ENCODE peak calls at places on chromosomes 4 and X, in five cellular contexts. J is psoas muscle, L is BE2C, K is aorta, R is upper lobe of left lung. U is an unnamed sample. For H3K9me3 and H3K4me1, the result is how much of the 10 kb centered on the place peaks cover.

GRCh38 chr4:185783574-185783973 is 28.4 kb downstream of the SORBS2 start:
- DNase-seq in J (no peak), L (no peak), K (no peak), R (no peak), U (no peak)

GRCh38 chrX:115591856-115592842 is 31.2 kb downstream of the PLS3 start:
- DNase-seq in J (no peak), L (no peak), K (no peak), R (no peak), U (no peak)

GRCh38 chrX:119669424-119670037 is 23.4 kb downstream of the SEPTIN6 start:
- DNase-seq in J (no peak), L (peak), K (no peak), R (no peak), U (no peak)

GRCh38 chr4:94758700-94759399 is 1.1 kb downstream of the BMPR1B start:
- DNase-seq in J (no peak), L (peak), K (no peak), R (no peak), U (no peak)

GRCh38 chrX:11953615-11954014 is 184.7 kb upstream of the FRMPD4 start:
- DNase-seq in J (no peak), L (no peak), K (no peak), R (no peak), U (no peak)

GRCh38 chr4:17817027-17817426 is 6.2 kb downstream of the NCAPG start:
- DNase-seq in J (no peak), L (no peak), K (no peak), R (no peak), U (no peak)

GRCh38 chrX:81263067-81263466 is 61.2 kb downstream of the SH3BGRL start:
- DNase-seq in J (no peak), L (no peak), K (no peak), R (no peak), U (no peak)

GRCh38 chr4:106273831-106274230 is 42.2 kb downstream of the TBCK start:
- DNase-seq in J (no peak), L (no peak), K (no peak), R (no peak), U (no peak)

GRCh38 chrX:103585421-103586313 is at the start of gene TCEAL4:
- DNase-seq in J (peak), L (peak), K (peak), R (peak), U (peak)

GRCh38 chrX:131752493-131753198 is 208.8 kb downstream of the OR13H1 start:
- DNase-seq in J (peak), L (no peak), K (peak), R (peak), U (peak)

GRCh38 chr4:81919238-81919637 is 447.5 kb upstream of the RASGEF1B start:
- DNase-seq in J (no peak), L (no peak), K (no peak), R (no peak), U (no peak)

GRCh38 chr4:176792348-176793059 is at the start of gene VEGFC:
- DNase-seq in J (peak), L (peak), K (peak), R (peak), U (peak)

GRCh38 chr4:151674804-151675290 is 86.0 kb downstream of the GATB start:
- DNase-seq in J (no peak), L (peak), K (peak), R (peak), U (no peak)

GRCh38 chr4:169379688-169380087 is 108.9 kb upstream of the SH3RF1 start:
- DNase-seq in J (no peak), L (no peak), K (no peak), R (no peak), U (no peak)

GRCh38 chr4:48129307-48130014 is 4.6 kb downstream of the TXK start:
- DNase-seq in J (peak), L (no peak), K (peak), R (no peak), U (no peak)

GRCh38 chr4:87543835-87544461 is 14.8 kb upstream of the SPARCL1 start:
- DNase-seq in J (no peak), L (peak), K (no peak), R (no peak), U (no peak)

GRCh38 chr4:148397006-148397673 is 45.1 kb downstream of the NR3C2 start:
- DNase-seq in J (no peak), L (no peak), K (no peak), R (no peak), U (no peak)

GRCh38 chrX:12118134-12118533 is 20.1 kb upstream of the FRMPD4 start:
- DNase-seq in J (no peak), L (no peak), K (no peak), R (no peak), U (no peak)

GRCh38 chr4:123363729-123364128 is 32.9 kb upstream of the SPRY1 start:
- DNase-seq in J (no peak), L (no peak), K (no peak), R (no peak), U (no peak)

GRCh38 chrX:115561605-115562491 is 874 bp downstream of the PLS3 start:
- DNase-seq in J (peak), L (peak), K (peak), R (peak), U (peak)

GRCh38 chrX:148556498-148556897 is 56.1 kb downstream of the AFF2 start:
- DNase-seq in J (no peak), L (no peak), K (no peak), R (no peak), U (no peak)
- H3K9me3 ChIP-seq in J (under half), L (under half), K (under half), R (under half), U (under half)

GRCh38 chr4:69057620-69058409 is 38.5 kb upstream of the UGT2B7 start:
- DNase-seq in J (no peak), L (no peak), K (no peak), R (no peak), U (no peak)
- H3K4me1 ChIP-seq in J (under half), L (under half), K (under half), R (under half), U (under half)

GRCh38 chrX:45771560-45772340 is 571.1 kb upstream of the DIPK2B start:
- DNase-seq in J (no peak), L (no peak), K (peak), R (peak), U (no peak)
- H3K4me3 ChIP-seq in J (peak), L (no peak), K (no peak), R (peak), U (peak)

GRCh38 chr4:92253550-92253949 is 50.2 kb upstream of the GRID2 start:
- DNase-seq in J (no peak), L (no peak), K (no peak), R (no peak), U (no peak)

GRCh38 chr4:92254767-92255442 is 48.9 kb upstream of the GRID2 start:
- DNase-seq in J (no peak), L (no peak), K (no peak), R (no peak), U (no peak)

GRCh38 chr4:92257931-92258857 is 45.6 kb upstream of the GRID2 start:
- DNase-seq in J (no peak), L (no peak), K (no peak), R (no peak), U (no peak)

GRCh38 chr4:92253986-92254671 is 49.6 kb upstream of the GRID2 start:
- DNase-seq in J (no peak), L (no peak), K (no peak), R (no peak), U (no peak)

DNA sequence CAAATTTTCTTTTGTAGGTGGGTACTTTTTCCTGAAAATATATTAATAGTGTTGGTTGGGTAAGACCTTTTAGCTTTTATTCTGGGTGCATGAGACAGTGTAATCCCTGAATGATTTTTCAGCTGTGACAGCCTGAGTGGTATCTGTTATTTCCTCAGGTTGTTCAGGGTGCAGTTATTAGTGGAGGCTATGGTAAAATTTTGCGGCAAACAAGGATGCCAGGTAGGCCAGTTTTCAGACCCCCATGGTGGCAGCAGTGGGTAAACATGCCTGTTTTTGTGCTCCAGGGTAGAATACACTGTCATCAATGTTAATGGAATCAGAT is 47.9 kb upstream of the GRID2 start:
- DNase-seq in J (no peak), L (no peak), K (no peak), R (no peak), U (no peak)
- H3K9me3 ChIP-seq in J (under half), L (under half), K (under half), R (under half), U (under half)

GRCh38 chrX:1596676-1597344 is 5.4 kb downstream of the AKAP17A start:
- DNase-seq in J (no peak), L (no peak), K (peak), R (no peak), U (no peak)

GRCh38 chrX:1598021-1598875 is 6.8 kb downstream of the AKAP17A start:
- DNase-seq in J (no peak), L (no peak), K (peak), R (no peak), U (no peak)

GRCh38 chrX:1593286-1594271 is 2.2 kb downstream of the AKAP17A start:
- DNase-seq in J (no peak), L (no peak), K (peak), R (no peak), U (no peak)

GRCh38 chrX:1597345-1598020 is 6.1 kb downstream of the AKAP17A start:
- DNase-seq in J (no peak), L (no peak), K (peak), R (no peak), U (no peak)

DNA sequence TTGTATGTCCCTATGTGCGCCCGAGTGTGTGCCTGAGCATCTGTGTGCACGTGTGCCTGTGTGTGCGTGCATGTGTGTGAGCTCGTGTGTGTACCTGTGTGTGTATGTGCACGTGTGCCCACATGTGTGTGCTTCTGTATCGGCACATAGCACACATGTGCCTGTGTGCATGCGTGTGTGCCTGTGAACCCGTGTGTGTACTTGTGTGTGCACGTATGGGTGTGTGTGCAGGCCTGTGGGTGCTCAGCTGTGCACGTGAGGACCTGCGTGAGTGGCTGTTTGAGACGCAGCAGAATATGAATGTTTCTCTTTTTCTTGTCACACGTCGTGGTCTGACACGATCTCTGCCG is 4.3 kb downstream of the AKAP17A start:
- DNase-seq in J (no peak), L (no peak), K (no peak), R (no peak), U (peak)
- H3K4me1 ChIP-seq in J (under half), L (under half), K (under half), R (under half), U (under half)

DNA sequence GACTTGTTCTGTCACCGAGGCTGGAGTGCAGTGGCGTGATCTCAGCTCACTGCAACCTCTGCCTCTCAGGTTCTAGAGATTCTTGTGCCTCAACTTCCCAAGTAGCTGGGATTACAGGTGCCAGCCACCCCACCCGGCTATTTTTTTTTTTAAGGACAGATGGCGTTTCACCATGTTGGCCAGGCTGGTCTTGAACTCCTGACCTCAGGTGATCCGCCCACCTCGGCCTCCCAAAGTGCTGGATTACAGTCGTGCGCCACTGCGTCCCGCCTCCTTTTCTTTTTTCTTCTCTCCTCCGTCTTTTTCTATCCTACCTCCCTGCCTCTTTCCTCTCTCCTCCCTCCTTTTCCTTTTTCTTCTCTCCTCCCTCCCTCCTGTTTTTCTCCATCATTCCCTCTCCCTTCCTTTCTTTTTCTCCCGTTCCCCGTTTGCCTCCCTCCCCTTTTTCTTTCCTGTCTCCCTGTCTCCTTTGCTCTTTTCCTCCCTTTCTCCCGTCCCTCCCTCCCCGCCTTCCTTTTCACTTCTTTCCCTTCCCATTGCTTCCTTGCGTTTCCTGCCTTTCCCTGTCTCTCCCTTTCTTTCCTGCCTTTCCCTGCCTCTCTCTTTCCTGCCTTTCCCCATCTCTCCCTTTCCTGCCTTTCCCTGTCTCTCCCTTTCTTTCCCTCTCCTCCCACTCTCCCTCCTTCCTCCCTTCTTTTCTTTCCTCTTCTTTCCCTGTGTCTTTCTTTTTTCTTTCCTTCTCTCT is 2.1 kb upstream of the SLC25A6 start:
- DNase-seq in J (peak), L (no peak), K (peak), R (peak), U (no peak)
- H3K4me3 ChIP-seq in J (peak), L (no peak), K (no peak), R (no peak), U (peak)

U was measured in suprapubic skin.